ENCODE peak calls at places on chromosome 22, in seven cellular contexts. T is GM04504; B is NCI-H1105 treated with DMSO at 0.1 percent for 48 hours; R is stomach; J is brain microvascular endothelial cell; V is cerebellum; U is activated naive CD4-positive, alpha-beta T cell treated with Interleukin-2 at 50 U/mL for 16 hours. X is an unnamed sample.

GRCh38 chr22:46673205-46673604 is 53.0 kb downstream of the GRAMD4 start:
- DNase-seq in T (no peak), U (no peak), R (no peak), B (no peak), J (no peak), V (no peak), X (no peak)

GRCh38 chr22:20750461-20751184 is 23.3 kb upstream of the SERPIND1 start:
- DNase-seq in V (peak), U (peak), T (peak), J (peak), R (peak), B (peak), X (no peak)

GRCh38 chr22:27378343-27378800 is 423.2 kb downstream of the MN1 start:
- DNase-seq in V (no peak), B (no peak), R (no peak), U (no peak), J (peak), T (no peak), X (no peak)

GRCh38 chr22:19886605-19887250 is 32.1 kb upstream of the GNB1L start:
- DNase-seq in U (no peak), V (no peak), R (no peak), J (no peak), B (no peak), T (peak), X (no peak)

GRCh38 chr22:32868928-32869327 is 67.4 kb downstream of the TIMP3 start:
- DNase-seq in T (no peak), J (no peak), R (no peak), V (no peak), B (no peak), U (no peak), X (no peak)

GRCh38 chr22:37623075-37624016 is 14.7 kb downstream of the GGA1 start:
- DNase-seq in U (peak), B (peak), R (peak), V (peak), T (no peak), J (no peak), X (peak)

GRCh38 chr22:45096256-45096907 is 67.3 kb upstream of the NUP50 start:
- DNase-seq in T (peak), U (peak), V (peak), R (peak), J (peak), B (peak), X (peak)

GRCh38 chr22:41575533-41575932 is 14.1 kb downstream of the PMM1 start:
- DNase-seq in U (no peak), V (no peak), T (no peak), R (no peak), J (no peak), B (no peak), X (no peak)

GRCh38 chr22:19545935-19546207 is 21.7 kb upstream of the CLDN5 start:
- DNase-seq in J (no peak), T (no peak), R (no peak), V (no peak), U (no peak), B (no peak), X (no peak)

GRCh38 chr22:39985383-39986045 is 9.2 kb upstream of the FAM83F start:
- DNase-seq in V (no peak), R (no peak), U (no peak), B (no peak), J (no peak), T (no peak), X (no peak)

GRCh38 chr22:36913431-36914382 is at the start of gene CSF2RB:
- DNase-seq in B (no peak), T (no peak), U (no peak), R (peak), V (no peak), J (no peak), X (no peak)

GRCh38 chr22:24494535-24495364 is at the start of gene UPB1:
- DNase-seq in R (no peak), J (no peak), V (no peak), B (no peak), U (no peak), T (no peak), X (no peak)

GRCh38 chr22:23140385-23140784 is 1.4 kb downstream of the RSPH14 start:
- DNase-seq in B (no peak), R (no peak), V (no peak), J (no peak), U (no peak), T (no peak), X (no peak)

GRCh38 chr22:48832592-48832991 is 995.1 kb downstream of the BRD1 start:
- DNase-seq in T (no peak), R (no peak), B (no peak), J (no peak), V (no peak), U (peak), X (no peak)

GRCh38 chr22:48874956-48875355 is 952.7 kb downstream of the BRD1 start:
- DNase-seq in V (no peak), U (no peak), R (no peak), B (no peak), T (no peak), J (no peak), X (no peak)

GRCh38 chr22:27804016-27804415 is 2.5 kb upstream of the MN1 start:
- DNase-seq in B (no peak), V (no peak), T (no peak), J (no peak), R (no peak), U (no peak), X (peak)

GRCh38 chr22:44540756-44541670 is 43.0 kb upstream of the RTL6 start:
- DNase-seq in B (no peak), T (no peak), J (no peak), R (no peak), V (no peak), U (no peak), X (no peak)

GRCh38 chr22:21738081-21738480 is 2.5 kb upstream of the YPEL1 start:
- DNase-seq in B (no peak), V (no peak), T (no peak), R (no peak), U (no peak), J (no peak), X (no peak)

GRCh38 chr22:25172153-25172552 is 27.5 kb upstream of the CRYBB3 start:
- DNase-seq in U (peak), V (no peak), J (no peak), T (no peak), R (peak), B (no peak), X (no peak)

GRCh38 chr22:41229215-41229614 is 11.5 kb downstream of the CHADL start:
- DNase-seq in R (no peak), V (no peak), T (no peak), J (no peak), B (no peak), U (no peak), X (no peak)

GRCh38 chr22:40666151-40666848 is 13.0 kb upstream of the MCHR1 start:
- DNase-seq in R (no peak), T (peak), J (no peak), U (no peak), B (no peak), V (no peak), X (no peak)

GRCh38 chr22:35638408-35638807 is 9.8 kb upstream of the APOL6 start:
- DNase-seq in B (no peak), T (peak), V (no peak), U (no peak), J (no peak), R (no peak), X (no peak)

GRCh38 chr22:44622685-44623084 is 79.3 kb upstream of the PRR5 start:
- DNase-seq in V (no peak), J (no peak), T (no peak), R (no peak), U (no peak), B (no peak), X (no peak)

GRCh38 chr22:30020511-30020910 is 59.8 kb upstream of the HORMAD2 start:
- DNase-seq in U (no peak), T (no peak), J (no peak), V (no peak), R (no peak), B (no peak), X (no peak)

X was measured in NCI-H1930.